ENCODE peak calls at places on chromosome 1, in seven cellular contexts. B is fibroblast of gingiva; S is NCI-H1417; Z is RCC 7860; F is pulmonary artery endothelial cell; G is activated CD4-positive, alpha-beta T cell treated with anti-CD3 and anti-CD28 coated beads, Interleukin-2, amount 10 ng/mL, durations not matched to agents 7 days and 5 days; X is kidney epithelial cell. W is an unnamed sample.

GRCh38 chr1:46394108-46394871 is at the start of gene FAAH:
- DNase-seq in F (no peak), S (peak), B (peak), Z (no peak), G (peak), X (no peak), W (peak)

GRCh38 chr1:219506337-219506944 is 106.5 kb downstream of the ZC3H11B start:
- DNase-seq in F (no peak), S (no peak), G (no peak), Z (no peak), B (no peak), X (no peak), W (no peak)

GRCh38 chr1:24119859-24120756 is 8.2 kb upstream of the MYOM3 start:
- DNase-seq in Z (peak), B (no peak), G (no peak), X (peak), F (no peak), S (no peak), W (no peak)

GRCh38 chr1:200708769-200709168 is 29.9 kb upstream of the CAMSAP2 start:
- DNase-seq in X (peak), G (no peak), S (no peak), Z (peak), B (no peak), F (no peak), W (no peak)

GRCh38 chr1:156498447-156499193 is 2.0 kb downstream of the MEF2D start:
- DNase-seq in S (no peak), G (no peak), Z (peak), X (no peak), F (no peak), B (no peak), W (peak)

GRCh38 chr1:24321712-24322635 is 2.8 kb downstream of the GRHL3 start:
- DNase-seq in X (peak), G (peak), S (peak), F (no peak), B (peak), Z (peak), W (peak)

GRCh38 chr1:58439946-58440345 is 106.6 kb downstream of the OMA1 start:
- DNase-seq in X (no peak), F (no peak), B (no peak), Z (no peak), G (no peak), S (no peak), W (no peak)

GRCh38 chr1:222588135-222588534 is 1.6 kb downstream of the TAF1A start:
- DNase-seq in X (no peak), F (no peak), B (no peak), S (no peak), G (no peak), Z (no peak), W (no peak)

GRCh38 chr1:235253219-235253640 is 74.7 kb downstream of the ARID4B start:
- DNase-seq in B (peak), Z (peak), X (no peak), G (peak), F (peak), S (peak), W (peak)